ENCODE peak calls at places on chromosomes 12 and 14, in ten cellular contexts. One of them, this sample, is unnamed.

GRCh38 chr12:10366875-10367274 is 23.0 kb downstream of the KLRK1 start:
- DNase-seq in WERI-Rb-1: no peak
- DNase-seq in HEK293T: no peak
- DNase-seq in body of pancreas: no peak
- DNase-seq in naive thymus-derived CD8-positive, alpha-beta T cell: peak
- DNase-seq in fibroblast of lung: no peak
- DNase-seq in stomach: no peak
- DNase-seq in B cell: no peak
- DNase-seq in H9: no peak
- DNase-seq in SK-N-DZ: no peak
- DNase-seq in this sample: no peak

GRCh38 chr14:64539186-64539552 is 1.4 kb upstream of the HSPA2 start:
- DNase-seq in WERI-Rb-1: no peak
- DNase-seq in HEK293T: no peak
- DNase-seq in body of pancreas: no peak
- DNase-seq in naive thymus-derived CD8-positive, alpha-beta T cell: no peak
- DNase-seq in fibroblast of lung: peak
- DNase-seq in stomach: no peak
- DNase-seq in B cell: no peak
- DNase-seq in H9: no peak
- DNase-seq in SK-N-DZ: no peak
- DNase-seq in this sample: no peak

GRCh38 chr14:85241022-85241880 is 288.7 kb upstream of the FLRT2 start:
- DNase-seq in WERI-Rb-1: no peak
- DNase-seq in HEK293T: no peak
- DNase-seq in body of pancreas: peak
- DNase-seq in naive thymus-derived CD8-positive, alpha-beta T cell: no peak
- DNase-seq in fibroblast of lung: peak
- DNase-seq in stomach: no peak
- DNase-seq in B cell: no peak
- DNase-seq in H9: no peak
- DNase-seq in SK-N-DZ: no peak
- DNase-seq in this sample: no peak

GRCh38 chr12:85322715-85323114 is 42.7 kb downstream of the ALX1 start:
- DNase-seq in WERI-Rb-1: no peak
- DNase-seq in HEK293T: no peak
- DNase-seq in body of pancreas: no peak
- DNase-seq in naive thymus-derived CD8-positive, alpha-beta T cell: no peak
- DNase-seq in fibroblast of lung: peak
- DNase-seq in stomach: no peak
- DNase-seq in B cell: no peak
- DNase-seq in H9: no peak
- DNase-seq in SK-N-DZ: no peak
- DNase-seq in this sample: peak

GRCh38 chr14:92645841-92646478 is 102.5 kb downstream of the LGMN start:
- DNase-seq in WERI-Rb-1: no peak
- DNase-seq in HEK293T: no peak
- DNase-seq in body of pancreas: no peak
- DNase-seq in naive thymus-derived CD8-positive, alpha-beta T cell: no peak
- DNase-seq in fibroblast of lung: peak
- DNase-seq in stomach: no peak
- DNase-seq in B cell: no peak
- DNase-seq in H9: no peak
- DNase-seq in SK-N-DZ: no peak
- DNase-seq in this sample: no peak

GRCh38 chr12:20426191-20426590 is 57.9 kb downstream of the PDE3A start:
- DNase-seq in WERI-Rb-1: no peak
- DNase-seq in HEK293T: no peak
- DNase-seq in body of pancreas: no peak
- DNase-seq in naive thymus-derived CD8-positive, alpha-beta T cell: no peak
- DNase-seq in fibroblast of lung: no peak
- DNase-seq in stomach: no peak
- DNase-seq in B cell: no peak
- DNase-seq in H9: no peak
- DNase-seq in SK-N-DZ: no peak
- DNase-seq in this sample: no peak

GRCh38 chr12:125406131-125406530 is 340.9 kb downstream of the AACS start:
- DNase-seq in WERI-Rb-1: no peak
- DNase-seq in HEK293T: no peak
- DNase-seq in body of pancreas: no peak
- DNase-seq in naive thymus-derived CD8-positive, alpha-beta T cell: no peak
- DNase-seq in fibroblast of lung: no peak
- DNase-seq in stomach: no peak
- DNase-seq in B cell: no peak
- DNase-seq in H9: no peak
- DNase-seq in SK-N-DZ: no peak
- DNase-seq in this sample: peak

GRCh38 chr12:107236824-107237467 is 143.6 kb upstream of the CRY1 start:
- DNase-seq in WERI-Rb-1: no peak
- DNase-seq in HEK293T: no peak
- DNase-seq in body of pancreas: no peak
- DNase-seq in naive thymus-derived CD8-positive, alpha-beta T cell: peak
- DNase-seq in fibroblast of lung: peak
- DNase-seq in stomach: no peak
- DNase-seq in B cell: no peak
- DNase-seq in H9: no peak
- DNase-seq in SK-N-DZ: no peak
- DNase-seq in this sample: no peak

GRCh38 chr14:75254381-75254821 is 24.2 kb upstream of the FOS start:
- DNase-seq in WERI-Rb-1: no peak
- DNase-seq in HEK293T: no peak
- DNase-seq in body of pancreas: peak
- DNase-seq in naive thymus-derived CD8-positive, alpha-beta T cell: no peak
- DNase-seq in fibroblast of lung: no peak
- DNase-seq in stomach: peak
- DNase-seq in B cell: no peak
- DNase-seq in H9: no peak
- DNase-seq in SK-N-DZ: no peak
- DNase-seq in this sample: no peak

GRCh38 chr14:102592969-102593840 is 756 bp downstream of the RCOR1 start:
- DNase-seq in WERI-Rb-1: peak
- DNase-seq in HEK293T: peak
- DNase-seq in body of pancreas: peak
- DNase-seq in naive thymus-derived CD8-positive, alpha-beta T cell: peak
- DNase-seq in fibroblast of lung: peak
- DNase-seq in stomach: peak
- DNase-seq in B cell: peak
- DNase-seq in H9: no peak
- DNase-seq in SK-N-DZ: peak
- DNase-seq in this sample: peak

GRCh38 chr12:110641512-110641911 is 27.6 kb downstream of the TCTN1 start:
- DNase-seq in WERI-Rb-1: peak
- DNase-seq in HEK293T: peak
- DNase-seq in body of pancreas: no peak
- DNase-seq in naive thymus-derived CD8-positive, alpha-beta T cell: no peak
- DNase-seq in fibroblast of lung: peak
- DNase-seq in stomach: no peak
- DNase-seq in B cell: no peak
- DNase-seq in H9: no peak
- DNase-seq in SK-N-DZ: no peak
- DNase-seq in this sample: no peak

GRCh38 chr12:132776816-132777568 is 15.4 kb upstream of the ANKLE2 start:
- DNase-seq in WERI-Rb-1: no peak
- DNase-seq in HEK293T: no peak
- DNase-seq in body of pancreas: no peak
- DNase-seq in naive thymus-derived CD8-positive, alpha-beta T cell: no peak
- DNase-seq in fibroblast of lung: peak
- DNase-seq in stomach: no peak
- DNase-seq in B cell: no peak
- DNase-seq in H9: no peak
- DNase-seq in SK-N-DZ: no peak
- DNase-seq in this sample: no peak

GRCh38 chr14:80636071-80636470 is 305.5 kb downstream of the CEP128 start:
- DNase-seq in WERI-Rb-1: no peak
- DNase-seq in HEK293T: no peak
- DNase-seq in body of pancreas: no peak
- DNase-seq in naive thymus-derived CD8-positive, alpha-beta T cell: no peak
- DNase-seq in fibroblast of lung: no peak
- DNase-seq in stomach: no peak
- DNase-seq in B cell: no peak
- DNase-seq in H9: no peak
- DNase-seq in SK-N-DZ: no peak
- DNase-seq in this sample: no peak